ENCODE peak calls at places on chromosomes 12 and 14, in six cellular contexts. C is gastrocnemius medialis, S is breast epithelium, T is adrenal gland, P is ascending aorta, I is body of pancreas. V is an unnamed sample.

GRCh38 chr14:89245802-89246201 is 171.2 kb downstream of the FOXN3 start:
- DNase-seq in P (peak; percentile 41), I (no peak), T (no peak), C (no peak), S (no peak), V (no peak)

GRCh38 chr12:12890815-12891645 is at the start of gene GPRC5A:
- DNase-seq in C (peak; percentile 69), T (peak; percentile 95), S (peak; percentile 90), P (peak; percentile 99), I (peak; percentile 87), V (peak; percentile 90)

GRCh38 chr12:92784795-92785562 is 82.2 kb downstream of the PLEKHG7 start:
- DNase-seq in S (no peak), P (no peak), I (no peak), T (peak; percentile 17), C (no peak), V (no peak)

GRCh38 chr12:82366182-82366581 is 7.9 kb downstream of the METTL25 start:
- DNase-seq in I (no peak), T (no peak), C (no peak), S (no peak), P (no peak), V (no peak)

GRCh38 chr12:27504506-27504905 is 19.5 kb upstream of the PPFIBP1 start:
- DNase-seq in S (no peak), I (no peak), C (no peak), P (no peak), T (peak; percentile 61), V (no peak)

GRCh38 chr12:115870527-115870926 is 407.0 kb downstream of the MED13L start:
- DNase-seq in C (peak; percentile 82), P (no peak), S (no peak), I (no peak), T (no peak), V (no peak)

GRCh38 chr12:66678640-66679268 is at the start of gene GRIP1:
- DNase-seq in T (no peak), I (no peak), C (no peak), S (no peak), P (no peak), V (no peak)

GRCh38 chr12:50985322-50985721 is 33.0 kb downstream of the HIGD1C start:
- DNase-seq in S (no peak), T (peak; percentile 80), C (peak; percentile 57), P (peak; percentile 80), I (no peak), V (no peak)

GRCh38 chr12:69330475-69331473 is 17.4 kb upstream of the LYZ start:
- DNase-seq in I (peak; percentile 79), S (no peak), P (peak; percentile 66), T (no peak), C (no peak), V (peak; percentile 54)

GRCh38 chr12:104426926-104427546 is 29.7 kb upstream of the CHST11 start:
- DNase-seq in T (no peak), P (no peak), C (no peak), I (no peak), S (no peak), V (no peak)

GRCh38 chr14:80982711-80983110 is 27.3 kb downstream of the TSHR start:
- DNase-seq in I (no peak), T (no peak), S (no peak), P (no peak), C (no peak), V (no peak)

GRCh38 chr14:42980419-42980818 is 1373.7 kb downstream of the LRFN5 start:
- DNase-seq in S (no peak), T (no peak), C (no peak), I (no peak), P (no peak), V (no peak)

GRCh38 chr14:32594766-32595165 is 265.7 kb downstream of the AKAP6 start:
- DNase-seq in T (no peak), I (no peak), C (no peak), S (no peak), P (no peak), V (no peak)

GRCh38 chr12:108106599-108106998 is 22.5 kb upstream of the WSCD2 start:
- DNase-seq in P (no peak), I (no peak), T (no peak), C (no peak), S (no peak), V (no peak)

GRCh38 chr14:105863296-105864108 is 337.1 kb downstream of the TMEM121 start:
- DNase-seq in S (peak; percentile 43), T (peak; percentile 10), P (peak; percentile 48), C (peak; percentile 4), I (peak; percentile 6), V (peak; percentile 27)

GRCh38 chr12:62158416-62159360 is 101.5 kb upstream of the USP15 start:
- DNase-seq in S (no peak), T (no peak), C (no peak), P (no peak), I (no peak), V (no peak)

GRCh38 chr12:106037524-106038298 is 101.0 kb downstream of the NUAK1 start:
- DNase-seq in C (no peak), T (no peak), S (no peak), I (no peak), P (no peak), V (no peak)

GRCh38 chr14:102775855-102776760 is 1.1 kb upstream of the TRAF3 start:
- DNase-seq in C (no peak), P (no peak), I (no peak), T (peak; percentile 50), S (no peak), V (no peak)

GRCh38 chr12:3272958-3273357 is 195.8 kb downstream of the TSPAN9 start:
- DNase-seq in S (no peak), I (no peak), C (no peak), T (no peak), P (no peak), V (no peak)

GRCh38 chr12:75389061-75389460 is 1.8 kb upstream of the GLIPR1L2 start:
- DNase-seq in S (no peak), I (no peak), C (no peak), T (no peak), P (no peak), V (no peak)

GRCh38 chr14:34018564-34019244 is 67.8 kb upstream of the EGLN3 start:
- DNase-seq in C (peak; percentile 68), T (no peak), P (peak; percentile 65), S (no peak), I (no peak), V (no peak)

GRCh38 chr14:33714527-33715222 is 236.2 kb downstream of the EGLN3 start:
- DNase-seq in S (no peak), I (no peak), P (no peak), T (peak; percentile 16), C (no peak), V (no peak)

DNA sequence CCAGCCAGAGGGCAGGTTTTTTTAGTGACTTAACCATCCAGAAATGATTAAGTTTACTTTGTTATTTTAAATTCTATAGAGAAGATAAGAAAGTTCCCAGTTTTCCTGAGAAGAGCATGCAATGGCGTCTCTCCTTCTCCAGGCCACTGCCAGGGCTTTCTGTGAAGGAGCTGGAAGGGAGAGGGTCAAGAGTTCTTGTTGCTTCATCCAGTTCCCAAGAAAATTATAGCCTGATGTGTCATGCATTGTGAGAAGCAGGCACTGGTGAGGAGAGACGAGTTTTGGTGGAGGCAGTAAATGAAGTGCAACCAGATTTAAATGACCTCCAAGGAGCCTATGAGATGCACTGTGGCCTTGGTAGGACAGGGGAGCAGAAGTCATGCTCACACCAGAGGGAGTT is 14.2 kb downstream of the ELK3 start:
- DNase-seq in C (no peak), I (no peak), T (no peak), S (no peak), P (peak; percentile 61), V (no peak)
- H3K4me1 ChIP-seq in C (peaks cover 24% of the 10 kb centered on the region), I (no peaks in the 10 kb centered on the region), T (peaks cover 15% of the 10 kb centered on the region), S (no peaks in the 10 kb centered on the region), P (peaks cover 7% of the 10 kb centered on the region), V (peaks cover 75% of the 10 kb centered on the region)

DNA sequence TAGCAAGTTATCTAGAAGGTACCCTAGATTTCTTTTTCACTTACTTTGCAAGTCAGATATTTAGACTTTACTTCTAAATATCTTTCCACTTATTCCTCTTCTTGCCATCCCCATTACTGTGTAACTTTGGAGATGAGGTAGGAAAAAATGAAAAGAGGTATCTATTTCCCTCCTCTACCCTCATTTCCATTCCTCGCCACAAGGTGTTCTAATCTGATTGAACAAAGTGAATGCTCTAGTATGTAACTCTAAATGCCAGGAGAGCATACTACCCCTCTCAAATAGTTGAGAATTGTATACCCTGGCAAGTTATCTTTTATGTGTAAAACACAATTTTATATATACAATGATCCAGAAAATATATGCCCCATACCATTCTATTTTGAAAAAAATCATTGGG is 1.7 kb upstream of the LDHB start:
- DNase-seq in T (no peak), S (no peak), I (no peak), C (no peak), P (no peak), V (no peak)
- H3K27ac ChIP-seq in T (no peak overlapping the region), S (no peak overlapping the region), I (no peak overlapping the region), C (no peak overlapping the region), P (no peak overlapping the region), V (no peak overlapping the region)

GRCh38 chr14:95134304-95134933 is 22.9 kb downstream of the DICER1 start:
- DNase-seq in P (no peak), I (no peak), C (no peak), S (no peak), T (no peak), V (no peak)
- H3K4me1 ChIP-seq in P (peaks cover 7% of the 10 kb centered on the region), I (peaks cover 42% of the 10 kb centered on the region), C (peaks cover 3% of the 10 kb centered on the region), S (no peaks in the 10 kb centered on the region), T (no peaks in the 10 kb centered on the region), V (peaks cover 14% of the 10 kb centered on the region)

GRCh38 chr14:95008445-95009217 is 148.7 kb downstream of the DICER1 start:
- DNase-seq in T (no peak), P (no peak), I (no peak), S (no peak), C (no peak), V (no peak)
- H3K27ac ChIP-seq in T (no peak overlapping the region), P (no peak overlapping the region), I (no peak overlapping the region), S (no peak overlapping the region), C (no peak overlapping the region), V (no peak overlapping the region)

V was measured in left lung.